ENCODE peak calls at places on chromosome 4, in four cellular contexts. Y, M, J and I are unnamed samples.

GRCh38 chr4:21765810-21766407 is 182.7 kb downstream of the KCNIP4 start:
- DNase-seq in Y (no peak), M (peak), J (no peak), I (peak)

GRCh38 chr4:81260443-81261102 is 45.6 kb upstream of the PRKG2 start:
- DNase-seq in Y (no peak), M (peak), J (no peak), I (no peak)

GRCh38 chr4:88807499-88807898 is 109.9 kb upstream of the NAP1L5 start:
- DNase-seq in Y (no peak), M (no peak), J (no peak), I (no peak)

GRCh38 chr4:7158991-7159390 is 33.3 kb upstream of the SORCS2 start:
- DNase-seq in Y (no peak), M (peak), J (peak), I (peak)

GRCh38 chr4:176920694-176921093 is 128.0 kb upstream of the VEGFC start:
- DNase-seq in Y (no peak), M (no peak), J (no peak), I (no peak)

GRCh38 chr4:1565598-1566295 is 118.4 kb downstream of the FAM53A start:
- DNase-seq in Y (no peak), M (no peak), J (no peak), I (no peak)

GRCh38 chr4:685681-686218 is 3.2 kb downstream of the SLC49A3 start:
- DNase-seq in Y (no peak), M (no peak), J (no peak), I (no peak)

GRCh38 chr4:24971192-24971591 is 58.4 kb upstream of the CCDC149 start:
- DNase-seq in Y (no peak), M (no peak), J (no peak), I (no peak)

GRCh38 chr4:123558865-123559264 is 162.3 kb downstream of the SPRY1 start:
- DNase-seq in Y (no peak), M (no peak), J (no peak), I (no peak)

GRCh38 chr4:143784567-143784966 is 84.1 kb upstream of the FREM3 start:
- DNase-seq in Y (no peak), M (no peak), J (no peak), I (no peak)

GRCh38 chr4:4430492-4431195 is 43.7 kb downstream of the NSG1 start:
- DNase-seq in Y (peak), M (peak), J (no peak), I (no peak)

GRCh38 chr4:103011378-103012025 is 8.0 kb downstream of the SLC9B1 start:
- DNase-seq in Y (no peak), M (no peak), J (peak), I (no peak)

GRCh38 chr4:142435599-142436235 is 410.4 kb downstream of the INPP4B start:
- DNase-seq in Y (no peak), M (peak), J (no peak), I (no peak)

GRCh38 chr4:5874811-5875465 is 17.9 kb downstream of the CRMP1 start:
- DNase-seq in Y (no peak), M (peak), J (no peak), I (peak)

GRCh38 chr4:47824844-47825243 is 13.0 kb downstream of the CORIN start:
- DNase-seq in Y (no peak), M (no peak), J (no peak), I (peak)

GRCh38 chr4:140743194-140743931 is 12.8 kb downstream of the TBC1D9 start:
- DNase-seq in Y (no peak), M (peak), J (no peak), I (no peak)

GRCh38 chr4:74840931-74841330 is 46.6 kb upstream of the BTC start:
- DNase-seq in Y (no peak), M (no peak), J (no peak), I (no peak)

GRCh38 chr4:149980941-149981340 is 97.3 kb upstream of the DCLK2 start:
- DNase-seq in Y (peak), M (peak), J (no peak), I (peak)

GRCh38 chr4:77797239-77797638 is 21.9 kb downstream of the CNOT6L start:
- DNase-seq in Y (no peak), M (no peak), J (no peak), I (no peak)

GRCh38 chr4:126752702-126753101 is 880.1 kb upstream of the INTU start:
- DNase-seq in Y (no peak), M (no peak), J (no peak), I (no peak)

GRCh38 chr4:11367371-11367770 is 61.3 kb downstream of the HS3ST1 start:
- DNase-seq in Y (no peak), M (peak), J (no peak), I (peak)

GRCh38 chr4:175702703-175703102 is 109.4 kb downstream of the GPM6A start:
- DNase-seq in Y (no peak), M (no peak), J (no peak), I (no peak)

GRCh38 chr4:26557164-26557563 is 26.7 kb upstream of the TBC1D19 start:
- DNase-seq in Y (no peak), M (no peak), J (no peak), I (no peak)

GRCh38 chr4:173399016-173399415 is at the start of gene SCRG1:
- DNase-seq in Y (no peak), M (peak), J (no peak), I (peak)

GRCh38 chr4:173821851-173822250 is 291.8 kb upstream of the HAND2 start:
- DNase-seq in Y (no peak), M (no peak), J (no peak), I (no peak)

GRCh38 chr4:7816771-7817170 is 122.9 kb downstream of the AFAP1 start:
- DNase-seq in Y (no peak), M (no peak), J (peak), I (no peak)

GRCh38 chr4:173494013-173494970 is 35.7 kb downstream of the HAND2 start:
- DNase-seq in Y (no peak), M (peak), J (peak), I (peak)

GRCh38 chr4:155679343-155679742 is 12.7 kb downstream of the GUCY1A1 start:
- DNase-seq in Y (no peak), M (no peak), J (no peak), I (no peak)

GRCh38 chr4:109810580-109811387 is 4.8 kb upstream of the GAR1 start:
- DNase-seq in Y (no peak), M (peak), J (no peak), I (no peak)

GRCh38 chr4:138835833-138836521 is 179.6 kb upstream of the NOCT start:
- DNase-seq in Y (no peak), M (no peak), J (no peak), I (no peak)

GRCh38 chr4:10371869-10372471 is 85.3 kb downstream of the ZNF518B start:
- DNase-seq in Y (no peak), M (peak), J (no peak), I (no peak)

GRCh38 chr4:13432453-13432852 is 51.7 kb downstream of the RAB28 start:
- DNase-seq in Y (no peak), M (no peak), J (no peak), I (no peak)

GRCh38 chr4:152900395-152900794 is 35.7 kb upstream of the FHDC1 start:
- DNase-seq in Y (no peak), M (no peak), J (no peak), I (no peak)

GRCh38 chr4:37453004-37453360 is 208.4 kb downstream of the NWD2 start:
- DNase-seq in Y (peak), M (peak), J (no peak), I (no peak)

GRCh38 chr4:98568896-98569663 is 89.3 kb downstream of the TSPAN5 start:
- DNase-seq in Y (no peak), M (no peak), J (no peak), I (no peak)

GRCh38 chr4:41024556-41025491 is 189.5 kb downstream of the APBB2 start:
- DNase-seq in Y (no peak), M (no peak), J (no peak), I (no peak)

GRCh38 chr4:54516556-54517215 is 141.1 kb upstream of the KIT start:
- DNase-seq in Y (no peak), M (no peak), J (no peak), I (no peak)

GRCh38 chr4:159012381-159012780 is 90.5 kb upstream of the RAPGEF2 start:
- DNase-seq in Y (no peak), M (no peak), J (no peak), I (no peak)

GRCh38 chr4:160319221-160319867 is 1216.5 kb downstream of the RAPGEF2 start:
- DNase-seq in Y (no peak), M (no peak), J (no peak), I (no peak)